ENCODE peak calls at places on chromosomes 13 and 19, in four cellular contexts. One of them, this sample, is unnamed.

GRCh38 chr13:97321101-97321500 is 99.0 kb downstream of the MBNL2 start:
- DNase-seq in heart left ventricle: no peak
- DNase-seq in HCT116: no peak
- DNase-seq in neural progenitor cell: no peak
- DNase-seq in this sample: no peak

GRCh38 chr13:74907788-74908187 is 574.2 kb downstream of the TBC1D4 start:
- DNase-seq in heart left ventricle: no peak
- DNase-seq in HCT116: no peak
- DNase-seq in neural progenitor cell: no peak
- DNase-seq in this sample: no peak

GRCh38 chr19:38812004-38812840 is 523 bp downstream of the LGALS4 start:
- DNase-seq in heart left ventricle: no peak
- DNase-seq in HCT116: no peak
- DNase-seq in neural progenitor cell: no peak
- DNase-seq in this sample: no peak

GRCh38 chr13:98143157-98143553 is 261 bp downstream of the FARP1 start:
- DNase-seq in heart left ventricle: peak
- DNase-seq in HCT116: no peak
- DNase-seq in neural progenitor cell: no peak
- DNase-seq in this sample: no peak

GRCh38 chr13:111247552-111247951 is 72.9 kb upstream of the TEX29 start:
- DNase-seq in heart left ventricle: no peak
- DNase-seq in HCT116: no peak
- DNase-seq in neural progenitor cell: no peak
- DNase-seq in this sample: no peak

GRCh38 chr13:42272115-42272756 is at the start of gene AKAP11:
- DNase-seq in heart left ventricle: no peak
- DNase-seq in HCT116: no peak
- DNase-seq in neural progenitor cell: peak
- DNase-seq in this sample: no peak

GRCh38 chr19:831407-832369 is 4.1 kb downstream of the AZU1 start:
- DNase-seq in heart left ventricle: no peak
- DNase-seq in HCT116: no peak
- DNase-seq in neural progenitor cell: no peak
- DNase-seq in this sample: no peak

GRCh38 chr19:47111682-47112165 is 1.9 kb downstream of the ZC3H4 start:
- DNase-seq in heart left ventricle: no peak
- DNase-seq in HCT116: no peak
- DNase-seq in neural progenitor cell: no peak
- DNase-seq in this sample: no peak

GRCh38 chr13:43799191-43799590 is 12.4 kb upstream of the ENOX1 start:
- DNase-seq in heart left ventricle: no peak
- DNase-seq in HCT116: no peak
- DNase-seq in neural progenitor cell: no peak
- DNase-seq in this sample: no peak

GRCh38 chr13:34086281-34086680 is 268.3 kb downstream of the RFC3 start:
- DNase-seq in heart left ventricle: no peak
- DNase-seq in HCT116: no peak
- DNase-seq in neural progenitor cell: no peak
- DNase-seq in this sample: no peak

GRCh38 chr13:28282451-28282850 is 144.1 kb downstream of the PAN3 start:
- DNase-seq in heart left ventricle: no peak
- DNase-seq in HCT116: no peak
- DNase-seq in neural progenitor cell: no peak
- DNase-seq in this sample: no peak

GRCh38 chr13:112755331-112755730 is 65.5 kb downstream of the ATP11A start:
- DNase-seq in heart left ventricle: no peak
- DNase-seq in HCT116: no peak
- DNase-seq in neural progenitor cell: no peak
- DNase-seq in this sample: no peak

GRCh38 chr13:42574011-42574410 is at the start of gene TNFSF11:
- DNase-seq in heart left ventricle: no peak
- DNase-seq in HCT116: no peak
- DNase-seq in neural progenitor cell: peak
- DNase-seq in this sample: peak

GRCh38 chr13:105925496-105925895 is 610.0 kb downstream of the EFNB2 start:
- DNase-seq in heart left ventricle: no peak
- DNase-seq in HCT116: no peak
- DNase-seq in neural progenitor cell: no peak
- DNase-seq in this sample: no peak

GRCh38 chr13:23673867-23674605 is 103.8 kb downstream of the TNFRSF19 start:
- DNase-seq in heart left ventricle: no peak
- DNase-seq in HCT116: no peak
- DNase-seq in neural progenitor cell: no peak
- DNase-seq in this sample: no peak

This sample was measured in iPS DF 19.7.